ENCODE peak calls at places on chromosomes 7 and 10, in nine cellular contexts. O is stimulated activated CD4-positive, alpha-beta T cell treated with anti-CD3 and anti-CD28 coated beads, Interleukin-2, amount 100 ng/mL, for 24 hours; I is stomach; V is activated CD4-positive, alpha-beta T cell treated with anti-CD3 and anti-CD28 coated beads, Interleukin-2, amount 10 ng/mL, durations not matched to agents 24 days and 14 days; M is astrocyte of the spinal cord; H is GM20000; P is stimulated activated CD8-positive, alpha-beta memory T cell treated with anti-CD3 and anti-CD28 coated beads, Interleukin-2, amount 100 ng/mL, for 1 hour; T is transverse colon; G is coronary artery. W is an unnamed sample.

GRCh38 chr10:44954962-44955361 is 4.6 kb upstream of the RASSF4 start:
- DNase-seq in O (no peak), I (no peak), V (no peak), M (no peak), H (no peak), P (no peak), T (no peak), G (no peak), W (no peak)

GRCh38 chr10:63247771-63248170 is 114.6 kb downstream of the NRBF2 start:
- DNase-seq in O (no peak), I (no peak), V (no peak), M (peak), H (no peak), P (no peak), T (no peak), G (no peak), W (no peak)

GRCh38 chr7:137993395-137993743 is 8.5 kb downstream of the CREB3L2 start:
- DNase-seq in O (no peak), I (no peak), V (no peak), M (no peak), H (no peak), P (no peak), T (no peak), G (no peak), W (no peak)

GRCh38 chr10:61486251-61486650 is 33.1 kb upstream of the TMEM26 start:
- DNase-seq in O (no peak), I (no peak), V (no peak), M (no peak), H (no peak), P (no peak), T (no peak), G (no peak), W (no peak)

GRCh38 chr7:39410582-39410981 is 155.6 kb upstream of the YAE1 start:
- DNase-seq in O (no peak), I (no peak), V (no peak), M (no peak), H (no peak), P (no peak), T (no peak), G (no peak), W (no peak)

GRCh38 chr7:27142562-27143021 is 889 bp downstream of the HOXA5 start:
- DNase-seq in O (no peak), I (no peak), V (no peak), M (no peak), H (no peak), P (no peak), T (no peak), G (no peak), W (no peak)

GRCh38 chr7:97270280-97270679 is 152.8 kb downstream of the SDHAF3 start:
- DNase-seq in O (no peak), I (no peak), V (no peak), M (no peak), H (no peak), P (no peak), T (no peak), G (no peak), W (no peak)

GRCh38 chr10:6579193-6579903 is 728 bp downstream of the PRKCQ start:
- DNase-seq in O (peak), I (no peak), V (peak), M (peak), H (no peak), P (no peak), T (no peak), G (no peak), W (no peak)

GRCh38 chr7:6705959-6706665 is 635 bp downstream of the ZNF12 start:
- DNase-seq in O (peak), I (peak), V (peak), M (peak), H (peak), P (peak), T (peak), G (no peak), W (peak)

GRCh38 chr10:17348111-17349008 is 106.0 kb downstream of the ST8SIA6 start:
- DNase-seq in O (no peak), I (no peak), V (no peak), M (peak), H (no peak), P (no peak), T (peak), G (peak), W (peak)

GRCh38 chr10:9038146-9038714 is 983.7 kb downstream of the GATA3 start:
- DNase-seq in O (no peak), I (no peak), V (no peak), M (no peak), H (no peak), P (no peak), T (no peak), G (no peak), W (peak)

GRCh38 chr7:6489612-6490011 is 41.9 kb upstream of the DAGLB start:
- DNase-seq in O (no peak), I (no peak), V (no peak), M (no peak), H (no peak), P (no peak), T (no peak), G (no peak), W (no peak)

GRCh38 chr7:112476390-112477052 is 4.3 kb upstream of the LSMEM1 start:
- DNase-seq in O (no peak), I (no peak), V (no peak), M (no peak), H (no peak), P (no peak), T (no peak), G (no peak), W (no peak)

GRCh38 chr7:98733036-98733435 is 116.0 kb downstream of the NPTX2 start:
- DNase-seq in O (peak), I (no peak), V (peak), M (no peak), H (peak), P (no peak), T (peak), G (no peak), W (peak)

GRCh38 chr7:157013602-157014549 is 3.4 kb upstream of the MNX1 start:
- DNase-seq in O (no peak), I (no peak), V (no peak), M (no peak), H (no peak), P (no peak), T (no peak), G (no peak), W (no peak)

GRCh38 chr7:157970744-157971143 is 616.9 kb downstream of the PTPRN2 start:
- DNase-seq in O (no peak), I (no peak), V (no peak), M (no peak), H (no peak), P (no peak), T (no peak), G (no peak), W (no peak)

GRCh38 chr7:157932498-157933218 is 595.9 kb downstream of the DNAJB6 start:
- DNase-seq in O (no peak), I (no peak), V (no peak), M (no peak), H (no peak), P (no peak), T (no peak), G (no peak), W (no peak)

GRCh38 chr7:85186083-85186520 is 754 bp downstream of the SEMA3D start:
- DNase-seq in O (no peak), I (peak), V (no peak), M (peak), H (no peak), P (no peak), T (peak), G (peak), W (peak)

GRCh38 chr7:100271716-100272537 is 35.6 kb upstream of the SPDYE3 start:
- DNase-seq in O (peak), I (peak), V (peak), M (peak), H (peak), P (peak), T (peak), G (peak), W (peak)

GRCh38 chr10:126671402-126671975 is 996 bp upstream of the C10orf90 start:
- DNase-seq in O (no peak), I (no peak), V (no peak), M (no peak), H (no peak), P (no peak), T (no peak), G (no peak), W (no peak)

GRCh38 chr10:98242823-98243222 is 25.2 kb downstream of the LOXL4 start:
- DNase-seq in O (no peak), I (no peak), V (no peak), M (peak), H (peak), P (no peak), T (no peak), G (no peak), W (peak)

GRCh38 chr10:61248013-61248412 is 205.2 kb downstream of the TMEM26 start:
- DNase-seq in O (no peak), I (no peak), V (no peak), M (no peak), H (no peak), P (no peak), T (no peak), G (no peak), W (no peak)

W was measured in cardiac muscle cell.